ENCODE peak calls at places on chromosomes 3 and 15, in four cellular contexts. M is mammary epithelial cell, I is kidney, P is colonic mucosa. C is an unnamed sample.

GRCh38 chr15:41559489-41560177 is 621 bp downstream of the TYRO3 start:
- DNase-seq in M (no peak), I (peak; percentile 77), P (peak; percentile 31), C (peak; percentile 74)

GRCh38 chr3:134029734-134030381 is at the start of gene SLCO2A1:
- DNase-seq in P (peak; percentile 40), I (peak; percentile 91), M (peak; percentile 30), C (peak; percentile 86)

GRCh38 chr3:186722457-186722856 is 5.3 kb downstream of the KNG1 start:
- DNase-seq in I (no peak), P (peak; percentile 29), M (no peak), C (peak; percentile 82)

GRCh38 chr3:178076718-178077117 is 459.5 kb upstream of the KCNMB2 start:
- DNase-seq in I (no peak), P (no peak), M (no peak), C (no peak)

GRCh38 chr3:196883361-196883760 is 15.6 kb downstream of the SENP5 start:
- DNase-seq in I (no peak), P (no peak), M (no peak), C (no peak)

GRCh38 chr3:158617982-158618875 is 26.1 kb upstream of the GFM1 start:
- DNase-seq in M (no peak), I (no peak), P (no peak), C (no peak)

GRCh38 chr15:79673416-79674123 is 223.2 kb downstream of the MTHFS start:
- DNase-seq in M (peak; percentile 20), I (no peak), P (no peak), C (peak; percentile 82)

GRCh38 chr3:126549861-126550487 is 8.8 kb downstream of the C3orf22 start:
- DNase-seq in P (no peak), I (peak; percentile 62), M (no peak), C (peak; percentile 51)

GRCh38 chr15:32803631-32804030 is 85.8 kb downstream of the GREM1 start:
- DNase-seq in P (no peak), M (peak; percentile 21), I (no peak), C (no peak)

GRCh38 chr3:111712294-111713180 is 117.4 kb upstream of the ZBED2 start:
- DNase-seq in P (no peak), M (no peak), I (peak; percentile 70), C (no peak)

GRCh38 chr3:18725668-18726407 is 300.7 kb upstream of the SATB1 start:
- DNase-seq in M (no peak), P (no peak), I (no peak), C (no peak)

GRCh38 chr3:123078101-123078500 is 11.3 kb downstream of the PDIA5 start:
- DNase-seq in P (no peak), M (no peak), I (no peak), C (peak; percentile 33)
- H3K27ac ChIP-seq in P (no peak overlapping the region), M (no peak overlapping the region), I (no peak overlapping the region), C (no peak overlapping the region)

DNA sequence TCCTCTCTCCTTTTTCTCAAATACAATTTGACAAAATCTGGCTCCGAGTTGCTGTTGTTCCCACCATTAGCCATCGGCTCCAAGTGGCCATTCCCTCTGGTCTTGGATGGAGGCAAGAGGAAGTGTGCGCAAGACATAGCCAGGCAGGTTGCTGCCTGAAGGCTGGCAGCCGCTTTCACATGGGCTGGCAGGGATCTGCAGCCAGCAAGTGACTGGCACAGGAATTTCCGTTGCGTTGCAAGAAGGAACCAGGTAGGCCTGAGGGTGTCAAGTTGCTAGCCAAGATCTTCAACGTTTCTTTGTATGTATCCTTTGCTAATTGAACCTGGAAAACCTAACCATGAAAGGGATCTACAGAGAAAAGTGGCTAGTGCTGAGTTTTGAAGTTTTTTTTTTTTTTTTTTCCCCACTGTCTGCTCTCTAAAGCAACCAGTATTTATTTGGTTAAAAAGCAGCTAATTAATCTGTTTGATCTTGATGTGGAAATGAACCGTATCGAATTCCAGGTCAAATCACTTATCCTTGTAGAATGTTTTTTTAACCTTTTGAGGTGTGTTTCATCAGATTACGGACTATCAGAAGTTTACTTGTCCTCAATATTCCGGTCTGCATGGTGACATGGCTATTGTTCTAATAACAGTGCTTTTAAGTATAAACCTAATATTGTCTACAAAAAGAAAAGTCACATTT is 117.1 kb downstream of the FNDC3B start:
- DNase-seq in I (peak; percentile 82), M (peak; percentile 95), P (no peak), C (peak; percentile 68)
- H3K9ac ChIP-seq in I (no peak overlapping the region), M (peak overlapping the region; percentile 40), P (no peak overlapping the region), C (no peak overlapping the region)

GRCh38 chr3:120615863-120616599 is 19.9 kb downstream of the NDUFB4 start:
- DNase-seq in M (no peak), P (no peak), I (peak; percentile 92), C (no peak)
- H3K27ac ChIP-seq in M (no peak overlapping the region), P (no peak overlapping the region), I (no peak overlapping the region), C (no peak overlapping the region)

DNA sequence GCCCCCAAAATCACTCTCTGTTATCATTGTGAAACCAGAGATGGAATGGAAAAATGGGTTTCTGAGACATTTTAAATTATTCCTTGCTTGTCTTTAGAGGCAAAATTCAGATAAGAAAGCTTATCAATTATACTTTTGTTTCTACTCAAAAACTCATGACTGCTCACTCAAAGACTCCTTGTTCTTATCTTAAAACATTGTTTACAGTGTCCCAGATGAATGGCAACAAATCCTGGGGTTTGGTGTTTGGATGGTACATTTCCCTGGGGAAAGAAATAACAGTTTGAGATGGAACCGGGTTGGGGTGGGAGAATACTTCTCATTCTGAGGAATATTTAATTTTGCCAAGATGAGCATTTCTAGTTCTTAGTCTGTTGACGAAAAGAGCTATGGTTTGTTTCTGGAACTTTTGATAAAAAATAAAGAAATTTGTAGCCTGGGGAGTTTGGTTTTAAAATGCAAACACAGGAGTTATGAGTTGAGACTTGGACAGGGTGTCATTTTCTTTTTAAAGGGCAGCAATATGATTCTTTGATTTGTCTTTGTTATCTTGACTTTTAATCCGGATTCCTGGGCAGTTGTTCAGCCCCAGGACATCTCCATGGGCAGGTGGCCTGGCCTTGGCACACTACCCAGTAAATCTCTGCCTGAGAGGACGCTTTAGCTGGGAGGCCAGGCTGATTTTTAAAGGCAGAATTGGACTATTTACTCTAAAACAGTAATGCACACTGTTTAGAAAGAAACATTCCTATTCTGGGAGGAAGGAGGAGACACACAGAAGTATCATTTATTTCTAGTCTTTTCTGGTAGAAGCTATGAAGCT is 32.4 kb downstream of the BTD start:
- DNase-seq in I (no peak), M (peak; percentile 23), P (no peak), C (no peak)
- H3K9ac ChIP-seq in I (no peak overlapping the region), M (no peak overlapping the region), P (no peak overlapping the region), C (no peak overlapping the region)

C was measured in endodermal cell.